ENCODE peak calls at places on chromosomes 12 and 14, in nine cellular contexts. One of them, this sample, is unnamed.

GRCh38 chr12:121765573-121765972 is 27.9 kb downstream of the RHOF start:
- DNase-seq in psoas muscle: no peak
- DNase-seq in dorsolateral prefrontal cortex: no peak
- DNase-seq in prostate gland: no peak
- DNase-seq in cardiac muscle cell: no peak
- DNase-seq in transverse colon: no peak
- DNase-seq in body of pancreas: no peak
- DNase-seq in lower leg skin: no peak
- DNase-seq in mammary epithelial cell: peak
- DNase-seq in this sample: peak

GRCh38 chr12:52119398-52120254 is 40.1 kb downstream of the SMIM41 start:
- DNase-seq in cardiac muscle cell: peak
- DNase-seq in psoas muscle: no peak
- DNase-seq in mammary epithelial cell: no peak
- DNase-seq in transverse colon: peak
- DNase-seq in lower leg skin: no peak
- DNase-seq in dorsolateral prefrontal cortex: no peak
- DNase-seq in prostate gland: no peak
- DNase-seq in body of pancreas: peak
- DNase-seq in this sample: peak

GRCh38 chr12:92562063-92562734 is 140.6 kb upstream of the PLEKHG7 start:
- DNase-seq in mammary epithelial cell: no peak
- DNase-seq in dorsolateral prefrontal cortex: no peak
- DNase-seq in transverse colon: no peak
- DNase-seq in prostate gland: no peak
- DNase-seq in body of pancreas: no peak
- DNase-seq in cardiac muscle cell: no peak
- DNase-seq in lower leg skin: no peak
- DNase-seq in psoas muscle: no peak
- DNase-seq in this sample: no peak

GRCh38 chr14:68927956-68928675 is 51.0 kb downstream of the ACTN1 start:
- DNase-seq in prostate gland: no peak
- DNase-seq in cardiac muscle cell: no peak
- DNase-seq in transverse colon: no peak
- DNase-seq in psoas muscle: no peak
- DNase-seq in mammary epithelial cell: no peak
- DNase-seq in lower leg skin: no peak
- DNase-seq in dorsolateral prefrontal cortex: no peak
- DNase-seq in body of pancreas: no peak
- DNase-seq in this sample: no peak

GRCh38 chr14:75991753-75992152 is 6.2 kb downstream of the IFT43 start:
- DNase-seq in prostate gland: no peak
- DNase-seq in body of pancreas: no peak
- DNase-seq in transverse colon: no peak
- DNase-seq in psoas muscle: no peak
- DNase-seq in cardiac muscle cell: no peak
- DNase-seq in mammary epithelial cell: no peak
- DNase-seq in lower leg skin: no peak
- DNase-seq in dorsolateral prefrontal cortex: no peak
- DNase-seq in this sample: no peak

GRCh38 chr14:31169877-31170276 is 37.7 kb downstream of the HECTD1 start:
- DNase-seq in transverse colon: no peak
- DNase-seq in body of pancreas: no peak
- DNase-seq in dorsolateral prefrontal cortex: no peak
- DNase-seq in psoas muscle: no peak
- DNase-seq in mammary epithelial cell: no peak
- DNase-seq in prostate gland: no peak
- DNase-seq in cardiac muscle cell: no peak
- DNase-seq in lower leg skin: no peak
- DNase-seq in this sample: no peak

GRCh38 chr14:99647407-99647806 is 2.5 kb downstream of the HHIPL1 start:
- DNase-seq in lower leg skin: no peak
- DNase-seq in cardiac muscle cell: no peak
- DNase-seq in psoas muscle: no peak
- DNase-seq in dorsolateral prefrontal cortex: no peak
- DNase-seq in body of pancreas: no peak
- DNase-seq in transverse colon: no peak
- DNase-seq in prostate gland: no peak
- DNase-seq in mammary epithelial cell: no peak
- DNase-seq in this sample: no peak

GRCh38 chr12:57609781-57610552 is 1.3 kb upstream of the ARHGEF25 start:
- DNase-seq in mammary epithelial cell: no peak
- DNase-seq in psoas muscle: peak
- DNase-seq in cardiac muscle cell: no peak
- DNase-seq in lower leg skin: no peak
- DNase-seq in prostate gland: no peak
- DNase-seq in dorsolateral prefrontal cortex: no peak
- DNase-seq in transverse colon: no peak
- DNase-seq in body of pancreas: no peak
- DNase-seq in this sample: no peak

GRCh38 chr12:126191037-126191891 is 1126.0 kb downstream of the AACS start:
- DNase-seq in body of pancreas: peak
- DNase-seq in mammary epithelial cell: no peak
- DNase-seq in cardiac muscle cell: peak
- DNase-seq in lower leg skin: no peak
- DNase-seq in transverse colon: no peak
- DNase-seq in dorsolateral prefrontal cortex: no peak
- DNase-seq in psoas muscle: no peak
- DNase-seq in prostate gland: no peak
- DNase-seq in this sample: peak

GRCh38 chr12:128266086-128266485 is 884 bp upstream of the TMEM132C start:
- DNase-seq in transverse colon: no peak
- DNase-seq in body of pancreas: no peak
- DNase-seq in dorsolateral prefrontal cortex: no peak
- DNase-seq in cardiac muscle cell: no peak
- DNase-seq in mammary epithelial cell: no peak
- DNase-seq in prostate gland: no peak
- DNase-seq in psoas muscle: no peak
- DNase-seq in lower leg skin: no peak
- DNase-seq in this sample: no peak
- H3K4me3 ChIP-seq in transverse colon: no peak
- H3K4me3 ChIP-seq in body of pancreas: no peak
- H3K4me3 ChIP-seq in dorsolateral prefrontal cortex: peak
- H3K4me3 ChIP-seq in cardiac muscle cell: peak
- H3K4me3 ChIP-seq in mammary epithelial cell: no peak
- H3K4me3 ChIP-seq in prostate gland: no peak
- H3K4me3 ChIP-seq in psoas muscle: no peak
- H3K4me3 ChIP-seq in lower leg skin: no peak
- H3K4me3 ChIP-seq in this sample: no peak

GRCh38 chr12:60255044-60255443 is 659.2 kb downstream of the SLC16A7 start:
- DNase-seq in body of pancreas: no peak
- DNase-seq in lower leg skin: no peak
- DNase-seq in dorsolateral prefrontal cortex: no peak
- DNase-seq in mammary epithelial cell: no peak
- DNase-seq in cardiac muscle cell: no peak
- DNase-seq in transverse colon: no peak
- DNase-seq in psoas muscle: no peak
- DNase-seq in prostate gland: no peak
- DNase-seq in this sample: no peak

GRCh38 chr12:60262378-60262777 is 666.5 kb downstream of the SLC16A7 start:
- DNase-seq in cardiac muscle cell: no peak
- DNase-seq in prostate gland: no peak
- DNase-seq in body of pancreas: no peak
- DNase-seq in lower leg skin: no peak
- DNase-seq in psoas muscle: no peak
- DNase-seq in mammary epithelial cell: no peak
- DNase-seq in dorsolateral prefrontal cortex: no peak
- DNase-seq in transverse colon: no peak
- DNase-seq in this sample: no peak

GRCh38 chr12:60259241-60259640 is 663.4 kb downstream of the SLC16A7 start:
- DNase-seq in dorsolateral prefrontal cortex: no peak
- DNase-seq in body of pancreas: no peak
- DNase-seq in mammary epithelial cell: no peak
- DNase-seq in lower leg skin: no peak
- DNase-seq in cardiac muscle cell: no peak
- DNase-seq in prostate gland: no peak
- DNase-seq in transverse colon: no peak
- DNase-seq in psoas muscle: no peak
- DNase-seq in this sample: no peak

GRCh38 chr12:60257063-60257462 is 661.2 kb downstream of the SLC16A7 start:
- DNase-seq in mammary epithelial cell: peak
- DNase-seq in lower leg skin: no peak
- DNase-seq in dorsolateral prefrontal cortex: no peak
- DNase-seq in prostate gland: no peak
- DNase-seq in body of pancreas: no peak
- DNase-seq in cardiac muscle cell: peak
- DNase-seq in psoas muscle: no peak
- DNase-seq in transverse colon: no peak
- DNase-seq in this sample: peak
- TF ChIP-seq CTCF in mammary epithelial cell: peak
- TF ChIP-seq CTCF in lower leg skin: no peak
- TF ChIP-seq CTCF in dorsolateral prefrontal cortex: no peak
- TF ChIP-seq CTCF in prostate gland: no peak
- TF ChIP-seq CTCF in body of pancreas: no peak
- TF ChIP-seq CTCF in cardiac muscle cell: peak
- TF ChIP-seq CTCF in psoas muscle: no peak
- TF ChIP-seq CTCF in transverse colon: no peak
- TF ChIP-seq CTCF in this sample: peak

GRCh38 chr12:6640497-6640896 is 4.7 kb upstream of the LPAR5 start:
- DNase-seq in psoas muscle: no peak
- DNase-seq in dorsolateral prefrontal cortex: no peak
- DNase-seq in prostate gland: no peak
- DNase-seq in mammary epithelial cell: no peak
- DNase-seq in lower leg skin: no peak
- DNase-seq in cardiac muscle cell: no peak
- DNase-seq in body of pancreas: no peak
- DNase-seq in transverse colon: no peak
- DNase-seq in this sample: no peak
- H3K4me3 ChIP-seq in psoas muscle: no peak
- H3K4me3 ChIP-seq in dorsolateral prefrontal cortex: no peak
- H3K4me3 ChIP-seq in prostate gland: no peak
- H3K4me3 ChIP-seq in mammary epithelial cell: no peak
- H3K4me3 ChIP-seq in lower leg skin: no peak
- H3K4me3 ChIP-seq in cardiac muscle cell: no peak
- H3K4me3 ChIP-seq in body of pancreas: no peak
- H3K4me3 ChIP-seq in transverse colon: no peak
- H3K4me3 ChIP-seq in this sample: no peak

DNA sequence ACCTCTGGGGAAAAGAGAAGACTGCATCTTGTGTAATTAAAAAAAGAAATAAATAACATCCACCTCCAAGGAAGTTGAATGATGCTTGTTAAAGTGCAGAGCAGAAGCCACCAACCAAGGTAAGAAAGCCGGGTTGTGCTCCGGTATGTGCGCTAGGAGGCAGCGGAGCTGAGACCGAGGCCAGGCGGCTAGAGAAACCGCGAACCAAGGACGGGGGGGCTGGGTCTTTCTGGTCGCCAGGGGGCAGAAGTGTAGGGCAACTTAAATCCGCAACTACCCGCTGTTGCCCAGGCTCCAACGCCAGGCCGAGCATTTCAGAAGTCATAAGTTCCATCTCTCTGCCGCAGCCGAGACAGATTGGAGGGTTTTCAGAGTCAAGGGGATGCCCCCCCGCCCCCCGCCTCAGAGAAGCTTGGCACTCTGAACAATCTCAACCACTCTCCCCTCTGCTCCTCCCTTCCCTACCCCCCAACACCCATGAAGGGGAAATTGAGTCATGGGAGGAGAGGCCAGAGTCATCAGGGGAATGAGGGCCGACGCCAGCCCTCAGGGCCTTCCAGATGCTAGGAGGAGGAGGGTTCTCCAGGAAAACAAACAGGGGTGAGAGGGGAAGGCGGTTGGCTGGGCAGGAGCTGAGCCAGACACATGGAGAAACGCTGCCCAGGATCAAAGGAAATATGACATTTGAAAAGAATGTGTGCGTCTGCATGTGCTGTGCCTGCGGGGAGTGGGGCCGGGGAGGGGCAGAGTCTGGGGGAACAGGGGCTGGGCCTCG is 2.2 kb upstream of the NFATC4 start:
- DNase-seq in dorsolateral prefrontal cortex: no peak
- DNase-seq in psoas muscle: peak
- DNase-seq in prostate gland: peak
- DNase-seq in cardiac muscle cell: peak
- DNase-seq in lower leg skin: peak
- DNase-seq in transverse colon: peak
- DNase-seq in mammary epithelial cell: peak
- DNase-seq in body of pancreas: peak
- DNase-seq in this sample: peak
- TF ChIP-seq CTCF in dorsolateral prefrontal cortex: peak
- TF ChIP-seq CTCF in psoas muscle: peak
- TF ChIP-seq CTCF in prostate gland: peak
- TF ChIP-seq CTCF in cardiac muscle cell: peak
- TF ChIP-seq CTCF in lower leg skin: peak
- TF ChIP-seq CTCF in transverse colon: peak
- TF ChIP-seq CTCF in mammary epithelial cell: peak
- TF ChIP-seq CTCF in body of pancreas: peak
- TF ChIP-seq CTCF in this sample: peak

GRCh38 chr12:16608346-16608745 is 2.4 kb upstream of the LMO3 start:
- DNase-seq in lower leg skin: no peak
- DNase-seq in transverse colon: no peak
- DNase-seq in mammary epithelial cell: no peak
- DNase-seq in prostate gland: no peak
- DNase-seq in body of pancreas: no peak
- DNase-seq in cardiac muscle cell: no peak
- DNase-seq in psoas muscle: no peak
- DNase-seq in dorsolateral prefrontal cortex: no peak
- DNase-seq in this sample: no peak
- H3K4me3 ChIP-seq in lower leg skin: no peak
- H3K4me3 ChIP-seq in transverse colon: no peak
- H3K4me3 ChIP-seq in mammary epithelial cell: no peak
- H3K4me3 ChIP-seq in prostate gland: no peak
- H3K4me3 ChIP-seq in body of pancreas: no peak
- H3K4me3 ChIP-seq in cardiac muscle cell: no peak
- H3K4me3 ChIP-seq in psoas muscle: no peak
- H3K4me3 ChIP-seq in dorsolateral prefrontal cortex: peak
- H3K4me3 ChIP-seq in this sample: no peak

GRCh38 chr12:56160894-56161667 is 2.9 kb downstream of the MYL6 start:
- DNase-seq in mammary epithelial cell: no peak
- DNase-seq in body of pancreas: no peak
- DNase-seq in transverse colon: no peak
- DNase-seq in dorsolateral prefrontal cortex: no peak
- DNase-seq in cardiac muscle cell: no peak
- DNase-seq in psoas muscle: no peak
- DNase-seq in prostate gland: no peak
- DNase-seq in lower leg skin: no peak
- DNase-seq in this sample: peak
- TF ChIP-seq CTCF in mammary epithelial cell: no peak
- TF ChIP-seq CTCF in body of pancreas: no peak
- TF ChIP-seq CTCF in transverse colon: no peak
- TF ChIP-seq CTCF in dorsolateral prefrontal cortex: no peak
- TF ChIP-seq CTCF in cardiac muscle cell: no peak
- TF ChIP-seq CTCF in psoas muscle: no peak
- TF ChIP-seq CTCF in prostate gland: no peak
- TF ChIP-seq CTCF in lower leg skin: no peak
- TF ChIP-seq CTCF in this sample: no peak

This sample was measured in fibroblast of pulmonary artery.